ENCODE peak calls at places on chromosome 4, in six cellular contexts. G is PC-3, R is upper lobe of right lung, X is heart left ventricle, K is pancreas, E is aorta. F is an unnamed sample.

GRCh38 chr4:92021203-92021602 is 282.6 kb upstream of the GRID2 start:
- DNase-seq in G (no peak), R (no peak), X (no peak), K (no peak), E (no peak), F (no peak)

GRCh38 chr4:117971406-117971805 is 62.9 kb upstream of the NDST3 start:
- DNase-seq in G (no peak), R (no peak), X (no peak), K (no peak), E (no peak), F (no peak)

GRCh38 chr4:114036426-114036825 is 57.0 kb upstream of the ARSJ start:
- DNase-seq in G (no peak), R (no peak), X (no peak), K (no peak), E (no peak), F (no peak)

GRCh38 chr4:169557061-169557636 is 55.2 kb downstream of the NEK1 start:
- DNase-seq in G (peak; percentile 67), R (no peak), X (no peak), K (no peak), E (no peak), F (no peak)

GRCh38 chr4:152635876-152636275 is 43.9 kb downstream of the TMEM154 start:
- DNase-seq in G (no peak), R (no peak), X (no peak), K (no peak), E (no peak), F (no peak)

GRCh38 chr4:10034136-10034535 is 12.8 kb upstream of the SLC2A9 start:
- DNase-seq in G (no peak), R (no peak), X (no peak), K (no peak), E (no peak), F (no peak)

GRCh38 chr4:40199999-40200880 is 3.4 kb downstream of the RHOH start:
- DNase-seq in G (no peak), R (no peak), X (no peak), K (no peak), E (no peak), F (no peak)

GRCh38 chr4:110621328-110621812 is 1.5 kb downstream of the PITX2 start:
- DNase-seq in G (no peak), R (no peak), X (no peak), K (no peak), E (no peak), F (no peak)

GRCh38 chr4:79516114-79516513 is 108.1 kb upstream of the GK2 start:
- DNase-seq in G (no peak), R (no peak), X (no peak), K (no peak), E (no peak), F (no peak)

GRCh38 chr4:155639674-155640529 is 26.7 kb upstream of the GUCY1A1 start:
- DNase-seq in G (no peak), R (no peak), X (no peak), K (no peak), E (no peak), F (no peak)

GRCh38 chr4:158193171-158193749 is 17.0 kb upstream of the TMEM144 start:
- DNase-seq in G (peak; percentile 62), R (no peak), X (no peak), K (no peak), E (no peak), F (no peak)

GRCh38 chr4:120304801-120305200 is 238.2 kb upstream of the MAD2L1 start:
- DNase-seq in G (no peak), R (no peak), X (no peak), K (no peak), E (no peak), F (no peak)

GRCh38 chr4:128528793-128529553 is 241.4 kb upstream of the PGRMC2 start:
- DNase-seq in G (peak; percentile 88), R (no peak), X (peak; percentile 35), K (no peak), E (no peak), F (no peak)

GRCh38 chr4:80709082-80709869 is 321.2 kb upstream of the BMP3 start:
- DNase-seq in G (peak; percentile 43), R (no peak), X (no peak), K (no peak), E (no peak), F (no peak)

GRCh38 chr4:879730-880079 is 52.4 kb downstream of the GAK start:
- DNase-seq in G (no peak), R (no peak), X (no peak), K (no peak), E (no peak), F (no peak)

GRCh38 chr4:106423791-106424190 is 55.2 kb upstream of the GIMD1 start:
- DNase-seq in G (no peak), R (no peak), X (no peak), K (no peak), E (no peak), F (no peak)

GRCh38 chr4:123600921-123601904 is 204.6 kb downstream of the SPRY1 start:
- DNase-seq in G (no peak), R (no peak), X (no peak), K (no peak), E (no peak), F (no peak)

GRCh38 chr4:138162259-138162658 is 79.9 kb downstream of the SLC7A11 start:
- DNase-seq in G (no peak), R (no peak), X (no peak), K (no peak), E (no peak), F (no peak)

GRCh38 chr4:150010525-150011126 is 67.6 kb upstream of the DCLK2 start:
- DNase-seq in G (peak; percentile 69), R (no peak), X (peak; percentile 40), K (no peak), E (no peak), F (no peak)

GRCh38 chr4:166499820-166500219 is 626.8 kb downstream of the TLL1 start:
- DNase-seq in G (no peak), R (no peak), X (no peak), K (no peak), E (no peak), F (no peak)

GRCh38 chr4:67869580-67870190 is 14.1 kb downstream of the TMPRSS11D start:
- DNase-seq in G (peak; percentile 15), R (no peak), X (no peak), K (no peak), E (no peak), F (no peak)

GRCh38 chr4:76809594-76810305 is 88.2 kb downstream of the SOWAHB start:
- DNase-seq in G (no peak), R (no peak), X (no peak), K (no peak), E (no peak), F (peak; percentile 85)

GRCh38 chr4:30269850-30270249 is 450.3 kb upstream of the PCDH7 start:
- DNase-seq in G (peak; percentile 35), R (no peak), X (no peak), K (no peak), E (no peak), F (no peak)

GRCh38 chr4:144411700-144412099 is 234.3 kb upstream of the HHIP start:
- DNase-seq in G (no peak), R (no peak), X (no peak), K (no peak), E (no peak), F (no peak)

GRCh38 chr4:54539500-54540029 is 118.2 kb upstream of the KIT start:
- DNase-seq in G (no peak), R (peak; percentile 75), X (peak; percentile 40), K (peak; percentile 77), E (peak; percentile 68), F (peak; percentile 51)

GRCh38 chr4:14259926-14260325 is 632.4 kb upstream of the BOD1L1 start:
- DNase-seq in G (no peak), R (no peak), X (no peak), K (no peak), E (no peak), F (no peak)

GRCh38 chr4:161714022-161714751 is 449.6 kb downstream of the FSTL5 start:
- DNase-seq in G (peak; percentile 77), R (no peak), X (no peak), K (no peak), E (no peak), F (no peak)

GRCh38 chr4:180617203-180617602 is 1626.0 kb upstream of the TENM3 start:
- DNase-seq in G (peak; percentile 2), R (no peak), X (no peak), K (no peak), E (no peak), F (no peak)

DNA sequence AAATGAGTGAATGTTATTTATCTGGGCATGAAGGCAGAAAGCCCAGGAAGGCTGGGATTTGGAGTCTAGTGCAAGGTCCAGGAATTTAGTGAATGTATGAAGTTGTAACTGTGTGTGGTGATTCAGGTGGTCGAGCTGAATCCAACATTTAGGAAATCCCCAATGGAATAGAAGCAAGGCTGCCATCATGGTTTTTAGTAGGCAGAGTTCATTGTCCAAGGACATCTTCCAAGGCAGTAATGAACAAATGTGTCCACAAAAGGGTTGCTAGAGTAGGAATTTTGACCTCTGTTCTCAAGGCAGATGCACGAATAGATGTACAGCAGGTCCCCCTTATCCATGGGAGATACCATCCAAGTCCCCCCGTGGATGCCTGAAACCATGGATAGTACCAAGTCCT is 42.9 kb upstream of the ACSL1 start:
- DNase-seq in G (no peak), R (no peak), X (no peak), K (no peak), E (no peak), F (no peak)
- H3K4me1 ChIP-seq in G (no peaks in the 10 kb centered on the region), R (no peaks in the 10 kb centered on the region), X (no peaks in the 10 kb centered on the region), K (no peaks in the 10 kb centered on the region), E (no peaks in the 10 kb centered on the region), F (no peaks in the 10 kb centered on the region)

GRCh38 chr4:7571736-7572135 is 137.0 kb upstream of the PSAPL1 start:
- DNase-seq in G (no peak), R (no peak), X (no peak), K (no peak), E (no peak), F (no peak)
- H3K9me3 ChIP-seq in G (peaks cover 9% of the 10 kb centered on the region), R (peaks cover 15% of the 10 kb centered on the region), X (no peaks in the 10 kb centered on the region), K (no peaks in the 10 kb centered on the region), E (peaks cover 9% of the 10 kb centered on the region), F (no peaks in the 10 kb centered on the region)

DNA sequence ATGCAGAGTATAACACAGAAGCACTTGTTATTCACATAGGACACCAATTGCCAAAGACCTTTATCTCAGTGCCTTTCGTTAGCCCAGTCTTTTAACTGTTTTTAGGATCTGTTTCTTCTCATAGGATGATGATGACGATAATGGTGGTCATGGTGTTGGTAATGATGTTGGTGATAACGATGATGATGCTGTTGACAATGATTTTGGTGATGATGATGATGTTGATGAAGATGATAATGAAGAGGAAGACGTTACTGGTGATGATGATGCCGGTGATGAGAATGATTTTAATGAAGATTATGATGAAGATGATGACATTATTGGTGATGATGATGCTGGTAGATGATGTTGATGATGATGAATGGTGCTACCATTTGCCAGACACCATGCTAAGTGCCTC is 29.8 kb downstream of the LDB2 start:
- DNase-seq in G (no peak), R (no peak), X (no peak), K (no peak), E (no peak), F (no peak)
- H3K27ac ChIP-seq in G (no peak overlapping the region), R (no peak overlapping the region), X (no peak overlapping the region), K (no peak overlapping the region), E (no peak overlapping the region), F (no peak overlapping the region)

GRCh38 chr4:97411352-97411751 is 731.9 kb downstream of the STPG2 start:
- DNase-seq in G (no peak), R (no peak), X (no peak), K (no peak), E (no peak), F (no peak)

DNA sequence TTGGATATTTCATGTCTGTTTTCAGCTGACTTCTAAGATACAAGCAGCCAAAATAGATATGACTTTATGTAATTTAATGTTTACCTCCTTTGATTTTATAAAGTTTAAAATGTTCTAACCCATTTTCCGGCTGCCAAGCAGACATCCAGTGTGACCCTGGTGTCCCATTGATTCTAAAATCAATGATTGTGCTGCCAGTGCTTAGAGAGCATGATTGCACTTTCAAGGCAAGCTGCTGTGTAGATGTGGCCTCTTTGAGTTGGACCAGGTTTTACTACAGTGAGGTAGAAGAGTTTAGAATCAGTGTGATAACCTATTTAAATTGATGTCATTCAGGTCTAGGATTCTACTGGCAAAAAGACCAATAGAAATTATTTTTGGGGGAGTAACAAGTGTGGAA is 730.9 kb downstream of the STPG2 start:
- DNase-seq in G (no peak), R (no peak), X (no peak), K (no peak), E (no peak), F (no peak)
- H3K4me1 ChIP-seq in G (no peaks in the 10 kb centered on the region), R (no peaks in the 10 kb centered on the region), X (no peaks in the 10 kb centered on the region), K (no peaks in the 10 kb centered on the region), E (no peaks in the 10 kb centered on the region), F (no peaks in the 10 kb centered on the region)